ENCODE peak calls at places on chromosomes 3 and 15, in four cellular contexts. I is nephron progenitor cell, E is EL, D is midbrain. C is an unnamed sample.

GRCh38 chr3:83438177-83438576 is 1520.6 kb upstream of the CADM2 start:
- DNase-seq in E (no peak), D (no peak), I (no peak), C (no peak)

GRCh38 chr3:50392101-50392715 is 32.9 kb upstream of the TMEM115 start:
- DNase-seq in D (peak), I (no peak), E (no peak), C (no peak)

GRCh38 chr3:125589743-125590142 is 5.6 kb downstream of the OSBPL11 start:
- DNase-seq in I (no peak), E (peak), D (no peak), C (no peak)

GRCh38 chr15:60326824-60327654 is 70.7 kb downstream of the ANXA2 start:
- DNase-seq in E (peak), D (peak), I (peak), C (no peak)

GRCh38 chr3:79204351-79204750 is 563.4 kb downstream of the ROBO1 start:
- DNase-seq in I (no peak), D (no peak), E (no peak), C (no peak)

GRCh38 chr15:70451861-70452653 is 311.3 kb downstream of the UACA start:
- DNase-seq in E (no peak), I (peak), D (no peak), C (no peak)

GRCh38 chr3:133130168-133130567 is 92.0 kb downstream of the TMEM108 start:
- DNase-seq in D (no peak), E (no peak), I (no peak), C (no peak)

GRCh38 chr3:157353657-157354056 is 83.0 kb upstream of the PTX3 start:
- DNase-seq in E (no peak), D (no peak), I (no peak), C (no peak)

GRCh38 chr3:51338632-51339031 is 46.5 kb upstream of the MANF start:
- DNase-seq in D (no peak), E (no peak), I (no peak), C (no peak)

GRCh38 chr3:123479891-123480290 is 31.0 kb upstream of the ADCY5 start:
- DNase-seq in D (no peak), E (no peak), I (no peak), C (no peak)

GRCh38 chr3:185460719-185461350 is 38.0 kb downstream of the TMEM41A start:
- DNase-seq in D (no peak), E (peak), I (no peak), C (no peak)

GRCh38 chr3:16477054-16477453 is 36.4 kb downstream of the RFTN1 start:
- DNase-seq in D (no peak), I (no peak), E (peak), C (no peak)

GRCh38 chr3:193852901-193853300 is 259.9 kb downstream of the OPA1 start:
- DNase-seq in D (no peak), E (no peak), I (no peak), C (no peak)

GRCh38 chr15:99436472-99437314 is 129.1 kb upstream of the MEF2A start:
- DNase-seq in I (no peak), E (no peak), D (no peak), C (no peak)

GRCh38 chr3:9808345-9809037 is 1.6 kb upstream of the TTLL3 start:
- DNase-seq in E (peak), D (no peak), I (peak), C (no peak)

GRCh38 chr15:68317281-68318007 is 39.9 kb downstream of the FEM1B start:
- DNase-seq in E (no peak), D (no peak), I (no peak), C (no peak)